ENCODE peak calls at places on chromosome 10, in nine cellular contexts. O is M059J; V is NCI-H460; M is HuH-7.5; D is SHP77; K is anterior cingulate cortex; I is mucosa of descending colon; J is endothelial cell; Y is stimulated activated CD4-positive, alpha-beta T cell treated with anti-CD3 and anti-CD28 coated beads, Interleukin-15, amount 100 ng/mL, for 1 hour. U is an unnamed sample.

GRCh38 chr10:27620425-27621397 is 116.6 kb downstream of the RAB18 start:
- DNase-seq in M (no peak), J (no peak), Y (no peak), I (no peak), D (no peak), V (no peak), K (no peak), O (peak; percentile 34), U (no peak)

GRCh38 chr10:94210465-94211186 is 152.1 kb downstream of the NOC3L start:
- DNase-seq in M (no peak), O (no peak), K (no peak), I (no peak), D (no peak), V (no peak), J (no peak), Y (no peak), U (no peak)

GRCh38 chr10:129768437-129769355 is 195.4 kb downstream of the EBF3 start:
- DNase-seq in D (no peak), Y (no peak), M (no peak), O (no peak), V (no peak), I (no peak), J (peak; percentile 57), K (no peak), U (no peak)

GRCh38 chr10:75211007-75211735 is 575 bp downstream of the VDAC2 start:
- DNase-seq in Y (no peak), M (no peak), I (no peak), O (peak; percentile 53), V (peak; percentile 32), D (no peak), K (no peak), J (no peak), U (no peak)

GRCh38 chr10:104688251-104688650 is 47.2 kb downstream of the SORCS3 start:
- DNase-seq in M (no peak), D (no peak), O (no peak), I (no peak), K (peak; percentile 28), Y (no peak), J (no peak), V (no peak), U (no peak)

GRCh38 chr10:1205450-1206030 is 149.4 kb downstream of the WDR37 start:
- DNase-seq in O (no peak), D (no peak), K (no peak), I (no peak), V (no peak), J (no peak), M (no peak), Y (no peak), U (no peak)

GRCh38 chr10:102113956-102114857 is 6.0 kb downstream of the LDB1 start:
- DNase-seq in M (no peak), J (peak; percentile 25), O (peak; percentile 44), D (no peak), I (peak; percentile 55), V (no peak), Y (no peak), K (no peak), U (no peak)

GRCh38 chr10:93085272-93085859 is 11.7 kb downstream of the CYP26A1 start:
- DNase-seq in V (no peak), D (no peak), O (no peak), Y (no peak), M (no peak), K (no peak), J (no peak), I (no peak), U (no peak)

GRCh38 chr10:99917963-99918825 is 91.6 kb downstream of the DNMBP start:
- DNase-seq in O (peak; percentile 79), I (no peak), D (no peak), V (no peak), M (no peak), Y (no peak), J (peak; percentile 65), K (no peak), U (no peak)

GRCh38 chr10:78688945-78689935 is 379.5 kb upstream of the ZMIZ1 start:
- DNase-seq in I (no peak), J (no peak), K (peak; percentile 47), Y (no peak), O (no peak), V (no peak), D (no peak), M (no peak), U (no peak)

GRCh38 chr10:73926152-73926764 is 15.3 kb downstream of the PLAU start:
- DNase-seq in O (no peak), I (no peak), M (no peak), J (no peak), D (no peak), Y (no peak), V (no peak), K (no peak), U (no peak)

GRCh38 chr10:132189016-132189415 is 2.3 kb downstream of the DPYSL4 start:
- DNase-seq in K (no peak), J (no peak), D (no peak), O (no peak), I (no peak), V (no peak), M (no peak), Y (no peak), U (no peak)

GRCh38 chr10:72328045-72328828 is 26.5 kb downstream of the DNAJB12 start:
- DNase-seq in I (peak; percentile 76), D (no peak), J (peak; percentile 76), O (peak; percentile 70), Y (no peak), K (no peak), V (peak; percentile 88), M (peak; percentile 76), U (no peak)

GRCh38 chr10:97849491-97850402 is at the start of gene GOLGA7B:
- DNase-seq in M (peak; percentile 71), K (no peak), V (peak; percentile 9), Y (peak; percentile 36), D (no peak), I (peak; percentile 67), J (peak; percentile 78), O (peak; percentile 22), U (peak; percentile 21)

GRCh38 chr10:101830322-101831168 is 12.3 kb upstream of the OGA start:
- DNase-seq in J (peak; percentile 82), M (peak; percentile 86), K (peak; percentile 44), D (peak; percentile 78), Y (peak; percentile 90), O (peak; percentile 78), I (peak; percentile 94), V (peak; percentile 79), U (peak; percentile 71)

GRCh38 chr10:1308415-1308814 is 252.2 kb downstream of the WDR37 start:
- DNase-seq in D (no peak), J (no peak), I (no peak), K (no peak), V (no peak), O (no peak), Y (no peak), M (no peak), U (no peak)

GRCh38 chr10:133445268-133445732 is 8.4 kb upstream of the SCART1 start:
- DNase-seq in Y (no peak), V (no peak), D (no peak), M (no peak), K (no peak), O (no peak), J (no peak), I (no peak), U (no peak)